ENCODE peak calls at places on chromosome 21, in four cellular contexts. W, V, H and Y are unnamed samples.
A peak's percentile ranks its signal among the peaks of the same experiment; 100 is the strongest.

GRCh38 chr21:36626791-36627190 is 72.1 kb upstream of the SIM2 start:
- DNase-seq in W (no peak), V (no peak), H (no peak), Y (no peak)

GRCh38 chr21:29301703-29302102 is 3.0 kb downstream of the BACH1 start:
- DNase-seq in W (no peak), V (no peak), H (no peak), Y (no peak)

GRCh38 chr21:26840912-26841311 is 4.3 kb downstream of the ADAMTS1 start:
- DNase-seq in V (peak; percentile 29), H (no peak), W (peak; percentile 76), Y (no peak)

GRCh38 chr21:32392299-32392879 is 423 bp downstream of the URB1 start:
- DNase-seq in H (no peak), W (no peak), V (no peak), Y (no peak)

GRCh38 chr21:45443595-45444181 is 38.7 kb downstream of the COL18A1 start:
- DNase-seq in V (no peak), W (no peak), H (no peak), Y (no peak)

GRCh38 chr21:31647650-31648049 is 11.8 kb upstream of the SOD1 start:
- DNase-seq in W (no peak), V (no peak), H (no peak), Y (no peak)

GRCh38 chr21:45318556-45319341 is 31.1 kb upstream of the POFUT2 start:
- DNase-seq in H (no peak), W (peak; percentile 54), V (no peak), Y (peak; percentile 59)

GRCh38 chr21:45512626-45513002 is 29.6 kb downstream of the SLC19A1 start:
- DNase-seq in V (no peak), H (no peak), W (no peak), Y (no peak)

GRCh38 chr21:45372732-45373355 is 32.1 kb upstream of the COL18A1 start:
- DNase-seq in W (peak; percentile 22), H (no peak), V (no peak), Y (no peak)

GRCh38 chr21:15289896-15290841 is 225.4 kb upstream of the NRIP1 start:
- DNase-seq in W (no peak), H (peak; percentile 30), V (peak; percentile 58), Y (peak; percentile 89)

GRCh38 chr21:15486460-15487241 is 243.1 kb upstream of the USP25 start:
- DNase-seq in W (no peak), H (no peak), V (no peak), Y (no peak)

GRCh38 chr21:34795152-34796141 is 126.7 kb downstream of the CLIC6 start:
- DNase-seq in V (no peak), W (peak; percentile 77), H (no peak), Y (no peak)

GRCh38 chr21:28193189-28193588 is 799.5 kb downstream of the LTN1 start:
- DNase-seq in V (no peak), H (no peak), W (no peak), Y (no peak)

GRCh38 chr21:29601072-29601471 is 302.4 kb downstream of the BACH1 start:
- DNase-seq in H (no peak), V (no peak), W (no peak), Y (no peak)

GRCh38 chr21:33578959-33579542 is 9.4 kb downstream of the DONSON start:
- DNase-seq in V (no peak), H (no peak), W (peak; percentile 58), Y (no peak)

GRCh38 chr21:26850116-26850643 is 5.0 kb upstream of the ADAMTS1 start:
- DNase-seq in H (peak; percentile 36), V (peak; percentile 51), W (peak; percentile 59), Y (no peak)

GRCh38 chr21:37561941-37562919 is 195.7 kb downstream of the DYRK1A start:
- DNase-seq in W (no peak), H (no peak), V (no peak), Y (no peak)

GRCh38 chr21:42258885-42259407 is 40.0 kb downstream of the ABCG1 start:
- DNase-seq in H (no peak), W (no peak), V (no peak), Y (no peak)
- H3K4me1 ChIP-seq in H (no peaks in the 10 kb centered on the region), W (peaks cover 23% of the 10 kb centered on the region), V (peaks cover 48% of the 10 kb centered on the region), Y (no peaks in the 10 kb centered on the region)

GRCh38 chr21:46553993-46554392 is 50.9 kb downstream of the S100B start:
- DNase-seq in W (no peak), V (no peak), H (no peak), Y (no peak)
- H3K4me3 ChIP-seq in W (no peak overlapping the region), V (no peak overlapping the region), H (no peak overlapping the region), Y (no peak overlapping the region)

DNA sequence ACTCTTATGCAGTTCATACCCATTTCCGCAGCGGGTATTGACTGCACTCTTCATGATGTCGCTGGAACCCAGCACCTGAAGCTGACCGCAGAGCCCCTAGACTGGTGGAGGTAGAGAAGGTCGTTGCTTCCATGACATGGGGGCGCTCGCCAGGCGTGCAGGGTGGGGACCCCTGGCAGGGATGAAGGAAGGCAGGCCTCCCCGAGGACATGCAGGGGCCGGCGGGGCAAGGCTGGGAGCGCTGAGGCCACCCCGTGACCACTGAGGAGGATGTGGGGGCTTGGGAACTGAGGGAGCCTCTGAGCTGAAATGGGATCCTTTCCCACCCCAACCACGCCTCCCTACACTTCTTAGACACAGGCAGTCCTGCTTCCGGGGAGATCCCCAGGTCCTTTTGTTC is 157.0 kb upstream of the BACE2 start:
- DNase-seq in H (no peak), V (no peak), W (no peak), Y (no peak)
- H3K4me1 ChIP-seq in H (no peaks in the 10 kb centered on the region), V (no peaks in the 10 kb centered on the region), W (no peaks in the 10 kb centered on the region), Y (no peaks in the 10 kb centered on the region)

GRCh38 chr21:38986460-38987395 is 181.0 kb downstream of the ETS2 start:
- DNase-seq in V (no peak), W (no peak), H (no peak), Y (no peak)
- H3K4me3 ChIP-seq in V (no peak overlapping the region), W (no peak overlapping the region), H (no peak overlapping the region), Y (no peak overlapping the region)

DNA sequence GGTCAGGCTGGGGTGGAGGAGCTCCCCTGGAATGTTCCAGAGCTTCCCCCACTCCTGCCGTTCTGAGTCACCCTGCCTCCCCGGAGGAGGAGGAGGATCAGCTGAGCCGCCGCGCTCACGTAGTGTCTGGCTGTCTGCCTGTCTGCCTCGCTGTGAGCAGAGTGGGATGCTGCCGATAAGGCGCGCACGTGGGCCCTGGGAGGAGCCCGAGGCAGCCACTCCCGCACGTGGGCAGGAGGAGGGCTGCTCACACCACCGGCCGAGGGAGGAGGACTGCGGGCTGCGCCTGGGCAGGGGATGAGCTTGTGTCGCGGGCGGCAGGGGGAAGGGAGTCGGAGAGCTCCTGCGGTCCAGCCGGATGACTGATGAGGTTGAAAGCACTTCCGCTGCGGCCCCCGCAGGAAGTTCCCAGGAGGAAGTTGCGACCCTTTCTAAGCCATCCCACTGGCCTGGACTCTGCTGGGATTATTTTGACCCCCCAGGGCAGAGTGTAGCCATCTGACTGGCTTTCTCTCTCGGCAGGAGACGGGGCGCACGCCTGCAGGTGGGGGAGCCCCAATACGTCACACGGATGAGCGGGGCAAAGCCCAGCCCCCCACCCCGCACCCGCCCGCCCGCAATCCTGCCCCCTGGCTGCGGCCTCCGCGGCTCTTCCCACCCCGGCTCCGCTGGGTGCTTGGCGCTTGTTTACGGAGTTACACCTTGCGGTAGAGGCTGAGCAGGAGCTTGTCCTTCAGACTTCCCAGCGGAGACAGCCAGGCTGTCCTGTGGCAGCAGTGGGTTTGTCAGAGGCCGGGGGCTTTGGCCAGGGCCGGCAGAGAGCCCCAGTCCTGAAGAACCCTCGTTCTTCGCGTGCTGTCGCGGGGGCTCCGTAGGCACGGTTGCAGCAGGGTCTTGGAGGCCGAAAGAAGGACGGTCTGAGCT is 9.8 kb downstream of the PDXK start:
- DNase-seq in V (peak; percentile 95), H (peak; percentile 71), W (peak; percentile 98), Y (peak; percentile 76)
- H3K4me1 ChIP-seq in V (peaks cover 24% of the 10 kb centered on the region), H (peaks cover 5% of the 10 kb centered on the region), W (peaks cover 28% of the 10 kb centered on the region), Y (peaks cover 25% of the 10 kb centered on the region)

GRCh38 chr21:43812139-43812821 is 22.9 kb downstream of the RRP1 start:
- DNase-seq in V (no peak), H (no peak), W (no peak), Y (no peak)
- H3K4me3 ChIP-seq in V (no peak overlapping the region), H (no peak overlapping the region), W (no peak overlapping the region), Y (no peak overlapping the region)